ENCODE peak calls at places on chromosomes 7 and 10, in four cellular contexts. W, H, S and X are unnamed samples.

GRCh38 chr10:89236221-89236620 is 15.4 kb downstream of the LIPA start:
- DNase-seq in H (no peak), W (no peak), S (no peak), X (no peak)

GRCh38 chr7:149826344-149827088 is 11.7 kb upstream of the ZNF862 start:
- DNase-seq in W (no peak), S (peak; percentile 70), H (no peak), X (no peak)

GRCh38 chr10:11201911-11202310 is 184.2 kb downstream of the CELF2 start:
- DNase-seq in W (no peak), S (no peak), H (no peak), X (no peak)

GRCh38 chr7:123711832-123712293 is 36.9 kb downstream of the WASL start:
- DNase-seq in H (no peak), W (no peak), S (no peak), X (no peak)

GRCh38 chr10:31320179-31320597 is 1.2 kb downstream of the ZEB1 start:
- DNase-seq in S (no peak), H (peak; percentile 78), W (peak; percentile 67), X (peak; percentile 78)

GRCh38 chr10:86062151-86062550 is 304.4 kb downstream of the GRID1 start:
- DNase-seq in W (no peak), S (no peak), H (peak; percentile 59), X (no peak)

GRCh38 chr7:133650067-133650466 is 397.2 kb downstream of the EXOC4 start:
- DNase-seq in W (no peak), H (no peak), S (no peak), X (no peak)

GRCh38 chr10:14723052-14723689 is 51.5 kb downstream of the FAM107B start:
- DNase-seq in S (no peak), H (no peak), W (peak; percentile 59), X (peak; percentile 59)

GRCh38 chr10:58063854-58064480 is 203.7 kb downstream of the IPMK start:
- DNase-seq in S (no peak), H (no peak), W (no peak), X (no peak)

GRCh38 chr7:130917669-130918128 is 183.7 kb upstream of the KLF14 start:
- DNase-seq in S (no peak), W (no peak), H (no peak), X (no peak)

GRCh38 chr7:27873981-27874957 is 134.3 kb downstream of the TAX1BP1 start:
- DNase-seq in H (no peak), W (no peak), S (no peak), X (no peak)

GRCh38 chr10:23294638-23295247 is 49.9 kb downstream of the C10orf67 start:
- DNase-seq in S (no peak), W (no peak), H (no peak), X (peak; percentile 9)

GRCh38 chr7:77326131-77326530 is 90.0 kb downstream of the GSAP start:
- DNase-seq in W (no peak), S (no peak), H (no peak), X (no peak)

GRCh38 chr10:74856940-74857339 is 30.5 kb downstream of the KAT6B start:
- DNase-seq in W (no peak), S (no peak), H (no peak), X (no peak)

GRCh38 chr7:45698527-45699309 is 124.5 kb downstream of the ADCY1 start:
- DNase-seq in H (peak; percentile 37), S (peak; percentile 51), W (no peak), X (no peak)

GRCh38 chr10:104040862-104041789 is 44.6 kb downstream of the COL17A1 start:
- DNase-seq in H (no peak), W (no peak), S (no peak), X (no peak)

GRCh38 chr7:142457146-142457703 is 199.4 kb upstream of the PRSS58 start:
- DNase-seq in W (no peak), S (no peak), H (no peak), X (no peak)

GRCh38 chr10:92834331-92834730 is 14.0 kb upstream of the EXOC6 start:
- DNase-seq in S (no peak), W (no peak), H (no peak), X (no peak)

GRCh38 chr7:139783647-139784385 is 6.0 kb upstream of the HIPK2 start:
- DNase-seq in W (no peak), H (no peak), S (no peak), X (no peak)

GRCh38 chr7:105654994-105655900 is 74.0 kb upstream of the EFCAB10 start:
- DNase-seq in H (no peak), S (no peak), W (no peak), X (no peak)

GRCh38 chr10:68346774-68347173 is 14.0 kb upstream of the PBLD start:
- DNase-seq in H (no peak), W (no peak), S (no peak), X (no peak)

GRCh38 chr10:118028619-118029018 is 18.1 kb downstream of the RAB11FIP2 start:
- DNase-seq in H (no peak), W (no peak), S (no peak), X (no peak)

GRCh38 chr7:154968336-154969001 is 34.5 kb downstream of the PAXIP1 start:
- DNase-seq in H (no peak), S (peak; percentile 75), W (no peak), X (no peak)
- H3K36me3 ChIP-seq in H (peaks cover 75% of the 10 kb centered on the region), S (peaks cover 33% of the 10 kb centered on the region), W (peaks cover 8% of the 10 kb centered on the region), X (peaks cover 93% of the 10 kb centered on the region)

GRCh38 chr7:2259480-2259879 is 17.5 kb downstream of the NUDT1 start:
- DNase-seq in H (no peak), W (no peak), S (no peak), X (no peak)
- H3K36me3 ChIP-seq in H (peaks cover 72% of the 10 kb centered on the region), W (no peaks in the 10 kb centered on the region), S (peaks cover 70% of the 10 kb centered on the region), X (peaks cover 25% of the 10 kb centered on the region)

DNA sequence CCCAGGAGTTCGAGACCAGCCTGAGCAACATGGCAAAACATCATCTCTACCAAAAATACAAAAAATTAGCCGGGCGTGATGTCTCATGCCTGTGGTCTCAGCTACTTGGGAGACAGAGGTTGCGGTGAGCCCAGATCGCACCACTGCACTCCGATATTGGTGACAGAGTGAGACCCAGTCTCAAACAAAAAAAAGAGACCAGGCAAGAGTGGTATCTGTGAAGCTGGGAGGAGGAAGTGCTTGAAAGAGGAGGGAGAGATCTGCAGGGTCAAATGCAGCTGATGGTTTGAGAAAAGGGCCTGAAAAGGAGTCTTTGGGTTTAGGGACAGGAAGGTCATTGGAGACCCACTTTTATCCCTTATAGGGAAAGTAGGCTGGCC is 11.7 kb downstream of the SFTPD start:
- DNase-seq in S (no peak), H (peak; percentile 20), W (no peak), X (no peak)
- H3K36me3 ChIP-seq in S (no peaks in the 10 kb centered on the region), H (no peaks in the 10 kb centered on the region), W (no peaks in the 10 kb centered on the region), X (no peaks in the 10 kb centered on the region)

GRCh38 chr10:48798486-48799254 is 114.0 kb downstream of the WDFY4 start:
- DNase-seq in W (no peak), H (no peak), S (no peak), X (no peak)

GRCh38 chr10:48800283-48800675 is 115.6 kb downstream of the WDFY4 start:
- DNase-seq in S (no peak), H (no peak), W (peak; percentile 29), X (peak; percentile 65)

GRCh38 chr10:48792687-48793096 is 108.0 kb downstream of the WDFY4 start:
- DNase-seq in S (no peak), W (no peak), H (no peak), X (no peak)

GRCh38 chr10:48794074-48794473 is 109.4 kb downstream of the WDFY4 start:
- DNase-seq in S (no peak), W (no peak), H (no peak), X (no peak)

DNA sequence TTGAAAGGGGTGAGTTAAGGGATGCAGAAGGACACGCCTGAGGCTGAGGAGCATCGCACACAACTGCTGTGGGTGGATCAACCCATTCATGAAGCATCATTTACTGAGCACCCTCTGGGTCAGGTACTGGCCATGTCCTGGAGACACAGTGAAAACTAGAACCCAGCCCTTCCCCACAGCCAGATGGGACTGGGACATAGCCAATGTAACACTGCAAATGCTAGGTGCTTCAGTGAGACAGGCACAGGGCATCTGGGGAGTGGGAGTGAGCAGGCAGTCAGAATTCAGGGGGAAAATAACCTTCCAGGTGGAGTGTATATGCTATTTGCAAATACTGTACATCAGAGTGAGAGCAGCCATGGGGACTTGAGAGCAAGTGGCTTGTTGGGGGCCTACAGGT is 112.2 kb downstream of the WDFY4 start:
- DNase-seq in H (no peak), W (no peak), S (no peak), X (no peak)
- H3K36me3 ChIP-seq in H (no peaks in the 10 kb centered on the region), W (no peaks in the 10 kb centered on the region), S (peaks cover 9% of the 10 kb centered on the region), X (peaks cover 84% of the 10 kb centered on the region)

GRCh38 chr7:99008921-99009530 is 130.7 kb downstream of the TRRAP start:
- DNase-seq in W (no peak), H (peak; percentile 60), S (no peak), X (no peak)

GRCh38 chr7:99011341-99011705 is 132.6 kb downstream of the SMURF1 start:
- DNase-seq in H (peak; percentile 77), S (no peak), W (no peak), X (no peak)

GRCh38 chr7:99008181-99008631 is 129.9 kb downstream of the TRRAP start:
- DNase-seq in H (peak; percentile 47), S (no peak), W (no peak), X (no peak)

GRCh38 chr7:99011706-99012404 is 132.1 kb downstream of the SMURF1 start:
- DNase-seq in H (peak; percentile 78), S (no peak), W (no peak), X (no peak)

DNA sequence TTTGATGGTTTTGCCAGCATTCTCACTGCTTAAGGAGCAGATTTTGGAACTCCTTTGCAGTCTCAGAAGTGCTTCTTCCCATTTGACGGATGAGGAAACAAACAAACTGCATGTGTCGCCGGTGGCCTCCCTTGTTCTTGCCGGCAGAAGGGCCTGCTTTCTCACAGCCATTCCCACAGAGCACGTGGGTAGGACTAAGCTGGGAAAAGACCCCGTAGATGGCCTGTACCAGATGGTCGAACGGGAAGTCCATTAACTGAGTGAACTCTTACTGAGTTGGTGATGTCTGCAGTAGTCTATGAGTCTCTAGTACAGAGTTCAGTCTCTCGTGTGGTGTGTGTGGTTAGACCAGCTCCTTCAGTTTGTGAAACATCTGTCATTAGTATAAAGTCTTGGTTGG is 131.9 kb downstream of the TRRAP start:
- DNase-seq in S (no peak), H (peak; percentile 9), W (no peak), X (no peak)
- H3K36me3 ChIP-seq in S (peaks cover 96% of the 10 kb centered on the region), H (peaks cover 94% of the 10 kb centered on the region), W (peaks cover 15% of the 10 kb centered on the region), X (peaks cover 93% of the 10 kb centered on the region)

DNA sequence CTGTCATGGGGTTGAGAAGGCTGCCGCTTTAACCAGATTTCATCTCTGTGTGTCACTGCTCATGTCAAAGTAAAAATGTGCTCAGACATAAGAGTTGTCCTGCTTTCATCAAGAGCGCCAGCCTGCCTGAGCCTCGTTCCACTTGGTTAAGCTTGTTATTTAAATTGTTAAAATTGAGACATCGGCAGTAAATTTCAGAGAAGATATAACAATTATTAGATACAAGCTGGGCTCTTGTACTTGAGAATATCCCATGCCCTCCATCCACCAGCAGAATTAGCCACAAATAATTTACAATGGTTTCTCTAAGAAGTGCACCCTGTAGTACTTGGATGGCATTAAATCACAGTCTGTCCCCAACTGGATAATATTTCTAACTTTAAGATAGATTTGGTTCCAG is 182.9 kb downstream of the SNX10 start:
- DNase-seq in S (no peak), W (no peak), H (no peak), X (no peak)
- H3K36me3 ChIP-seq in S (no peaks in the 10 kb centered on the region), W (no peaks in the 10 kb centered on the region), H (no peaks in the 10 kb centered on the region), X (no peaks in the 10 kb centered on the region)